ENCODE peak calls at places on chromosomes 13 and 19, in seven cellular contexts. S is K562, N is stomach, W is uterus, L is H1, Y is dorsolateral prefrontal cortex, Q is Peyer's patch. X is an unnamed sample.

GRCh38 chr19:55086730-55087541 is 11.3 kb downstream of the EPS8L1 start:
- DNase-seq in S (peak), N (peak), W (peak), L (peak), Y (peak), Q (peak), X (no peak)

GRCh38 chr13:101514695-101515275 is 62.3 kb downstream of the ITGBL1 start:
- DNase-seq in S (peak), N (no peak), W (no peak), L (no peak), Y (peak), Q (peak), X (peak)

GRCh38 chr13:49062297-49062896 is 86.7 kb downstream of the FNDC3A start:
- DNase-seq in S (no peak), N (no peak), W (no peak), L (no peak), Y (no peak), Q (no peak), X (no peak)

GRCh38 chr13:96090240-96091101 is 564 bp downstream of the HS6ST3 start:
- DNase-seq in S (peak), N (peak), W (peak), L (peak), Y (peak), Q (no peak), X (no peak)

GRCh38 chr13:35664747-35665146 is 188.3 kb upstream of the MAB21L1 start:
- DNase-seq in S (no peak), N (no peak), W (no peak), L (no peak), Y (no peak), Q (no peak), X (no peak)

GRCh38 chr13:100636441-100636840 is 38.2 kb downstream of the TMTC4 start:
- DNase-seq in S (no peak), N (no peak), W (no peak), L (no peak), Y (peak), Q (no peak), X (no peak)

GRCh38 chr19:16698914-16699313 is 20.7 kb upstream of the NWD1 start:
- DNase-seq in S (no peak), N (no peak), W (no peak), L (no peak), Y (no peak), Q (no peak), X (no peak)

GRCh38 chr19:383922-384800 is 24.8 kb downstream of the C2CD4C start:
- DNase-seq in S (peak), N (peak), W (no peak), L (peak), Y (no peak), Q (peak), X (no peak)

GRCh38 chr19:39492788-39493187 is 6.0 kb upstream of the DLL3 start:
- DNase-seq in S (no peak), N (no peak), W (no peak), L (no peak), Y (no peak), Q (no peak), X (no peak)

GRCh38 chr13:97329331-97329730 is 104.6 kb upstream of the RAP2A start:
- DNase-seq in S (no peak), N (no peak), W (no peak), L (no peak), Y (no peak), Q (no peak), X (no peak)

GRCh38 chr13:76764429-76764828 is 121.8 kb downstream of the KCTD12 start:
- DNase-seq in S (no peak), N (no peak), W (peak), L (no peak), Y (no peak), Q (no peak), X (no peak)

GRCh38 chr13:73602295-73602694 is 531.9 kb downstream of the KLF12 start:
- DNase-seq in S (no peak), N (no peak), W (no peak), L (no peak), Y (no peak), Q (no peak), X (peak)

GRCh38 chr13:106232680-106233079 is 302.8 kb downstream of the EFNB2 start:
- DNase-seq in S (no peak), N (no peak), W (no peak), L (no peak), Y (no peak), Q (no peak), X (no peak)

GRCh38 chr19:11721681-11722080 is 17.1 kb downstream of the ZNF823 start:
- DNase-seq in S (no peak), N (no peak), W (no peak), L (no peak), Y (no peak), Q (no peak), X (no peak)

GRCh38 chr19:16371540-16371986 is 46.9 kb downstream of the KLF2 start:
- DNase-seq in S (peak), N (peak), W (no peak), L (no peak), Y (no peak), Q (peak), X (no peak)

GRCh38 chr19:46080561-46080960 is 39.8 kb upstream of the IGFL4 start:
- DNase-seq in S (no peak), N (no peak), W (peak), L (no peak), Y (no peak), Q (no peak), X (peak)

GRCh38 chr19:46077815-46078167 is 37.0 kb upstream of the IGFL4 start:
- DNase-seq in S (no peak), N (no peak), W (no peak), L (no peak), Y (no peak), Q (no peak), X (no peak)

GRCh38 chr19:46082728-46083050 is 41.8 kb downstream of the IGFL3 start:
- DNase-seq in S (no peak), N (no peak), W (no peak), L (no peak), Y (no peak), Q (no peak), X (no peak)

GRCh38 chr19:46085888-46086287 is 38.6 kb downstream of the IGFL3 start:
- DNase-seq in S (no peak), N (no peak), W (no peak), L (no peak), Y (no peak), Q (no peak), X (no peak)

GRCh38 chr19:46081928-46082727 is 41.3 kb upstream of the IGFL4 start:
- DNase-seq in S (peak), N (no peak), W (peak), L (no peak), Y (no peak), Q (no peak), X (no peak)
- TF ChIP-seq CTCF in S (peak), N (peak), W (peak), L (no peak), Y (peak), Q (peak), X (peak)

GRCh38 chr13:51643114-51643881 is 59.0 kb downstream of the WDFY2 start:
- DNase-seq in S (no peak), N (no peak), W (no peak), L (no peak), Y (no peak), Q (no peak), X (peak)
- H3K27ac ChIP-seq in S (no peak), N (no peak), W (no peak), L (no peak), Y (no peak), Q (no peak), X (peak)

GRCh38 chr19:7932276-7932929 is 6.5 kb upstream of the CTXN1 start:
- DNase-seq in S (no peak), N (no peak), W (no peak), L (no peak), Y (no peak), Q (no peak), X (no peak)

GRCh38 chr19:7934766-7935165 is 8.7 kb downstream of the TIMM44 start:
- DNase-seq in S (no peak), N (no peak), W (no peak), L (no peak), Y (no peak), Q (no peak), X (no peak)

GRCh38 chr19:7933828-7934725 is 8.1 kb upstream of the CTXN1 start:
- DNase-seq in S (no peak), N (no peak), W (peak), L (no peak), Y (no peak), Q (no peak), X (no peak)

GRCh38 chr19:7932930-7933300 is 7.0 kb upstream of the CTXN1 start:
- DNase-seq in S (no peak), N (no peak), W (no peak), L (no peak), Y (no peak), Q (no peak), X (no peak)

DNA sequence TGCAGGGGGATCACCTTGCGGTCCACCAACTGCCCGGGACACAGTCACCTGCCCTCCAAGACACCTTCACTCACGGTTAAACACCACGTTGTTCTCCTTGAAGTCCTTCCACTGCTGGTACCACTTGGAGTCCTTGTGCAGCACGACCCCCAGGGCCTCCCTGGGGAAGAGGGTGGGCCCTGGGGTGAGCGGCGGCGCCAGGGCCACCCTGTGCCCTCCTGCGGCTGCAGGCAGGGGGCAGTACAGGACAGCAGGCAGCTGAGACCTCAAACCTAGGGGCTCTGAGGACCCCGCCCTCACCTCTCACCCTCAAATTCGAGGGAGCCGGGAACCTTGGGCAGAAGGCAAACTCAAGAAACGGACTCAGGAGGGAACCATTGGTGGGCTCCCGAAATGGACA is 7.5 kb upstream of the CTXN1 start:
- DNase-seq in S (no peak), N (no peak), W (no peak), L (no peak), Y (no peak), Q (no peak), X (no peak)
- TF ChIP-seq CTCF in S (peak), N (no peak), W (no peak), L (peak), Y (no peak), Q (peak), X (peak)

GRCh38 chr19:5220866-5221265 is 119.7 kb downstream of the PTPRS start:
- DNase-seq in S (no peak), N (no peak), W (no peak), L (no peak), Y (no peak), Q (no peak), X (no peak)

GRCh38 chr19:5218963-5219530 is 121.6 kb downstream of the PTPRS start:
- DNase-seq in S (no peak), N (no peak), W (no peak), L (no peak), Y (no peak), Q (no peak), X (no peak)

GRCh38 chr19:5222178-5222577 is 118.4 kb downstream of the PTPRS start:
- DNase-seq in S (no peak), N (no peak), W (no peak), L (no peak), Y (no peak), Q (no peak), X (no peak)

GRCh38 chr19:5219551-5220304 is 120.9 kb downstream of the PTPRS start:
- DNase-seq in S (no peak), N (no peak), W (no peak), L (no peak), Y (no peak), Q (no peak), X (no peak)

GRCh38 chr19:5220361-5220760 is 120.3 kb downstream of the PTPRS start:
- DNase-seq in S (no peak), N (no peak), W (no peak), L (no peak), Y (no peak), Q (no peak), X (no peak)
- H3K27ac ChIP-seq in S (no peak), N (no peak), W (no peak), L (no peak), Y (no peak), Q (no peak), X (no peak)

GRCh38 chr19:2199215-2199614 is 35.5 kb downstream of the DOT1L start:
- DNase-seq in S (no peak), N (no peak), W (no peak), L (peak), Y (no peak), Q (no peak), X (no peak)
- TF ChIP-seq CTCF in S (peak), N (no peak), W (no peak), L (peak), Y (peak), Q (no peak), X (no peak)

DNA sequence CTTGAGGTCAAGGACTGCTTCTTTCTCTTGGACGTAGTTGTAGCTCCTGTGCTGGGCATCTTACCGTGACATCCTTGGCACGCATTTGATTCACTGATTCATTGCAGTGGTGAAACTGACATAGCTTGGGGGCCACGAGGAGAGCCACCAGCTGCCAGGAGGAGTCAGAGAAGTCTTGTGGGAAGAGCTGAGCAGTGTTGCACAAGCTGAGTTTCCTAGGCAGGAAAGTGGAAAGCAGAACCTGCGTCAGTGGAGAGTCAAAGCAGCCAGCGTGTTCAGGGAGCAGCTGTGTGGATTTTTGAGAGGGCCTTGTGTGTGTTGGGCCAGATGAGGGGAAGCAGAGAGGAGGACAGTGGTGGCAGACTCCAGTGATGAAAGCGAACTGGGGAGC is 5.3 kb upstream of the GPR183 start:
- DNase-seq in S (no peak), N (no peak), W (peak), L (no peak), Y (peak), Q (peak), X (no peak)
- H3K27ac ChIP-seq in S (no peak), N (peak), W (peak), L (no peak), Y (peak), Q (peak), X (no peak)

GRCh38 chr13:37608750-37609339 is 10.3 kb upstream of the POSTN start:
- DNase-seq in S (no peak), N (no peak), W (no peak), L (no peak), Y (no peak), Q (no peak), X (no peak)
- TF ChIP-seq CTCF in S (no peak), N (peak), W (no peak), L (no peak), Y (peak), Q (no peak), X (peak)

GRCh38 chr13:39935155-39935554 is 279.7 kb downstream of the COG6 start:
- DNase-seq in S (no peak), N (no peak), W (no peak), L (no peak), Y (no peak), Q (no peak), X (no peak)

GRCh38 chr13:39930060-39930459 is 274.6 kb downstream of the COG6 start:
- DNase-seq in S (no peak), N (no peak), W (no peak), L (no peak), Y (no peak), Q (no peak), X (no peak)

GRCh38 chr13:39929583-39929982 is 274.1 kb downstream of the COG6 start:
- DNase-seq in S (no peak), N (no peak), W (no peak), L (no peak), Y (no peak), Q (no peak), X (no peak)

GRCh38 chr13:39931505-39931904 is 276.0 kb downstream of the COG6 start:
- DNase-seq in S (no peak), N (no peak), W (no peak), L (no peak), Y (no peak), Q (no peak), X (no peak)

DNA sequence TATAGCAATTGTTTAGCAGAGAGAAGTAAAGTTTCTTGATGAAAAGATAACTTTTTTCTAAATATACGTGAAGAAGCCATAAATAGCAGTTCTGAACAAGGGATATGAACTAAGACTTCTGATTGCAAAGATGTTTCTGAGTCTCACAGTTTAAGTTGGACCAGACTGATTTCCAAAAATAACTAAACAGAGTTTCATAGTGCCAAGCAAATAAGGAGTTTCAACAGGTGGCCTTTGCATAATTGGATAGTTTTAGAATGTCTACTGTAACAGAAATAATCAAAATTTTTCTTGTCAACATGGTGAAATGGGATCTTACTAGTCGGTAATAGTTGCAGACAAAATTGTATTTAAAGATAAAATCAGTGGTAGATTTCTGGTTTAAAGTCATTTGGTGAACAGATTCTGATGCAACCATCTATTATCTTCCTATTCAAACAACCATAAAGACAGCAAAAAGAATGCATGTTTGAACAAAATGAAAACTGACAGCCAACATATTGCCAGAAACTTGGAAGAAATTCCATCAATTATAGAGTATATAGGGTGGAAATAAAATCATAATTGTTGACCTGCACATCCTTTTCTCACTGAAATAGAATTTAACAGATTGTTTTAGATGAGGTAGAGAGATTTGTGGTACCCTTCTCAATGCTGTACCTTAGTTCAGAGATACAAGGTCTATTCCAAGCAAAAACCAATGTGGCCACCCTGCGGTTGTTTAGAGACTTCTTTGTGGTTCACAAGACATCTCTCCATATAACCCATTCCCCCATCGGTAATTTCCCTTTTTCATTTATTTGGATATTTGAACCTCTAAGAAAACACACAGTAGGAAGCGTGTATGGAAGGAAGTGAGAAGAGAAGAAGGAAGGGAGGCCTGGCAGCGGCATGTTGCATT is 275.3 kb downstream of the COG6 start:
- DNase-seq in S (no peak), N (no peak), W (no peak), L (no peak), Y (no peak), Q (no peak), X (no peak)
- H3K27ac ChIP-seq in S (no peak), N (no peak), W (no peak), L (no peak), Y (no peak), Q (no peak), X (no peak)

DNA sequence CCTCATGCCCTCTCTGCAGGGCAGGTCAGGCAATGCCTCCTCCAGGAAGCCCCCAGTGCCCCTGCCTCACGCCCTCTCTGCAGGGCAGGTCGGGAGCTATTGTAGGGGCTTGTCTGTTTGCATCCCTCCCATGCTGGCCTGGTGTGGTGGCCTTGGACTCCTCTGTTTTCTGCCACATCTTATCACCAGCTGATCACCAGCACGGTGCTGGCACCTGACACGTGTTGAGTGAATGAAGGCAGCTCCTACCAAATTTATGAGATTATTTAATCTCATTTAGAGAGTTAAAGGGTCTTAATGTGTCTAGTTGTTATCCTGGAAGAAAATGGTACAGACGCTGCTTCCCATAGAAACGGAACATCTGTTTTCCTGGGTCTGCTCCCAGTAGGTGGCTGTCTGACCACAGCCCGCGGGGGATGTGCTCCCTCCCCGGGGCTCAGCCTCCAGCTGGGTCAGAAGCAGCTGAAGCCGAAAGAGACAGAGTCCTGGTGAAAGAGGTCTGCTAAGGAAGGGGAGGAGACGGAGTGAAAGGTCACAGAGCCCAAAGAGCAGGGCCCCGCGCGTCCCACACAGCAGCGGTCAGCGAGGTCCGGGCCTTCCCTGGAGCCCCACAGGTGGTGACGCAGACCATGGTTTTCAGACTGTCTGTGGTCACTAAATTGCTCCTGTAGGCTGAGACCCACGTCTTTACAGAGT is 51.7 kb upstream of the C13orf46 start:
- DNase-seq in S (no peak), N (no peak), W (peak), L (no peak), Y (no peak), Q (no peak), X (no peak)
- TF ChIP-seq CTCF in S (no peak), N (no peak), W (peak), L (no peak), Y (peak), Q (no peak), X (no peak)